ENCODE peak calls at places on chromosomes 3 and 15, in eight cellular contexts. One of them, this sample, is unnamed. For H3K9me3, the result is how much of the 10 kb centered on the place peaks cover.

GRCh38 chr3:150913174-150913922 is 8.1 kb upstream of the MINDY4B start:
- DNase-seq in pancreas: no peak
- DNase-seq in NT2/D1: no peak
- DNase-seq in cardiac muscle cell: no peak
- DNase-seq in transverse colon: no peak
- DNase-seq in IMR-90: no peak
- DNase-seq in stomach: no peak
- DNase-seq in kidney: no peak
- DNase-seq in this sample: no peak

GRCh38 chr3:133479895-133480669 is 80.2 kb downstream of the BFSP2 start:
- DNase-seq in pancreas: no peak
- DNase-seq in IMR-90: no peak
- DNase-seq in cardiac muscle cell: no peak
- DNase-seq in transverse colon: no peak
- DNase-seq in kidney: no peak
- DNase-seq in NT2/D1: no peak
- DNase-seq in stomach: no peak
- DNase-seq in this sample: no peak

GRCh38 chr15:67177750-67178149 is 76.7 kb downstream of the AAGAB start:
- DNase-seq in pancreas: no peak
- DNase-seq in kidney: no peak
- DNase-seq in stomach: no peak
- DNase-seq in cardiac muscle cell: no peak
- DNase-seq in transverse colon: no peak
- DNase-seq in IMR-90: peak
- DNase-seq in NT2/D1: no peak
- DNase-seq in this sample: no peak

GRCh38 chr3:142926368-142926944 is 37.0 kb downstream of the PAQR9 start:
- DNase-seq in stomach: no peak
- DNase-seq in NT2/D1: no peak
- DNase-seq in IMR-90: no peak
- DNase-seq in kidney: no peak
- DNase-seq in pancreas: no peak
- DNase-seq in cardiac muscle cell: no peak
- DNase-seq in transverse colon: no peak
- DNase-seq in this sample: no peak

GRCh38 chr3:133540896-133541674 is 32.4 kb upstream of the CDV3 start:
- DNase-seq in cardiac muscle cell: no peak
- DNase-seq in pancreas: no peak
- DNase-seq in NT2/D1: no peak
- DNase-seq in transverse colon: peak
- DNase-seq in kidney: no peak
- DNase-seq in stomach: no peak
- DNase-seq in IMR-90: peak
- DNase-seq in this sample: no peak

GRCh38 chr15:77871838-77872371 is 205.6 kb downstream of the TBC1D2B start:
- DNase-seq in kidney: peak
- DNase-seq in NT2/D1: no peak
- DNase-seq in IMR-90: no peak
- DNase-seq in cardiac muscle cell: no peak
- DNase-seq in pancreas: no peak
- DNase-seq in stomach: no peak
- DNase-seq in transverse colon: no peak
- DNase-seq in this sample: peak

GRCh38 chr15:69414702-69415161 is 583 bp downstream of the KIF23 start:
- DNase-seq in NT2/D1: no peak
- DNase-seq in IMR-90: peak
- DNase-seq in transverse colon: peak
- DNase-seq in pancreas: peak
- DNase-seq in kidney: peak
- DNase-seq in stomach: no peak
- DNase-seq in cardiac muscle cell: peak
- DNase-seq in this sample: no peak

GRCh38 chr3:79477242-79477641 is 290.6 kb downstream of the ROBO1 start:
- DNase-seq in NT2/D1: no peak
- DNase-seq in pancreas: no peak
- DNase-seq in transverse colon: no peak
- DNase-seq in kidney: no peak
- DNase-seq in cardiac muscle cell: no peak
- DNase-seq in stomach: no peak
- DNase-seq in IMR-90: no peak
- DNase-seq in this sample: no peak

GRCh38 chr3:54121404-54122045 is 827 bp upstream of the CACNA2D3 start:
- DNase-seq in stomach: no peak
- DNase-seq in kidney: peak
- DNase-seq in cardiac muscle cell: peak
- DNase-seq in transverse colon: no peak
- DNase-seq in pancreas: peak
- DNase-seq in NT2/D1: no peak
- DNase-seq in IMR-90: no peak
- DNase-seq in this sample: no peak

GRCh38 chr15:38605744-38606143 is 41.1 kb upstream of the RASGRP1 start:
- DNase-seq in cardiac muscle cell: no peak
- DNase-seq in transverse colon: no peak
- DNase-seq in stomach: no peak
- DNase-seq in kidney: no peak
- DNase-seq in IMR-90: no peak
- DNase-seq in NT2/D1: no peak
- DNase-seq in pancreas: no peak
- DNase-seq in this sample: no peak

GRCh38 chr15:66680502-66680901 is 21.5 kb upstream of the SMAD6 start:
- DNase-seq in NT2/D1: no peak
- DNase-seq in transverse colon: no peak
- DNase-seq in stomach: no peak
- DNase-seq in IMR-90: no peak
- DNase-seq in cardiac muscle cell: no peak
- DNase-seq in pancreas: no peak
- DNase-seq in kidney: no peak
- DNase-seq in this sample: no peak

GRCh38 chr3:55648591-55649318 is 161.6 kb upstream of the WNT5A start:
- DNase-seq in cardiac muscle cell: no peak
- DNase-seq in NT2/D1: peak
- DNase-seq in transverse colon: no peak
- DNase-seq in kidney: no peak
- DNase-seq in stomach: no peak
- DNase-seq in pancreas: no peak
- DNase-seq in IMR-90: no peak
- DNase-seq in this sample: no peak

GRCh38 chr15:34986326-34987181 is 1.5 kb downstream of the ZNF770 start:
- DNase-seq in transverse colon: no peak
- DNase-seq in cardiac muscle cell: peak
- DNase-seq in NT2/D1: no peak
- DNase-seq in stomach: no peak
- DNase-seq in kidney: no peak
- DNase-seq in pancreas: no peak
- DNase-seq in IMR-90: no peak
- DNase-seq in this sample: no peak

GRCh38 chr3:109132801-109133473 is 3.6 kb upstream of the C3orf85 start:
- DNase-seq in stomach: peak
- DNase-seq in transverse colon: peak
- DNase-seq in kidney: no peak
- DNase-seq in cardiac muscle cell: no peak
- DNase-seq in IMR-90: peak
- DNase-seq in pancreas: no peak
- DNase-seq in NT2/D1: no peak
- DNase-seq in this sample: no peak

GRCh38 chr3:170117134-170117533 is 64.4 kb downstream of the PHC3 start:
- DNase-seq in kidney: no peak
- DNase-seq in pancreas: no peak
- DNase-seq in transverse colon: no peak
- DNase-seq in cardiac muscle cell: no peak
- DNase-seq in IMR-90: no peak
- DNase-seq in stomach: no peak
- DNase-seq in NT2/D1: no peak
- DNase-seq in this sample: no peak

DNA sequence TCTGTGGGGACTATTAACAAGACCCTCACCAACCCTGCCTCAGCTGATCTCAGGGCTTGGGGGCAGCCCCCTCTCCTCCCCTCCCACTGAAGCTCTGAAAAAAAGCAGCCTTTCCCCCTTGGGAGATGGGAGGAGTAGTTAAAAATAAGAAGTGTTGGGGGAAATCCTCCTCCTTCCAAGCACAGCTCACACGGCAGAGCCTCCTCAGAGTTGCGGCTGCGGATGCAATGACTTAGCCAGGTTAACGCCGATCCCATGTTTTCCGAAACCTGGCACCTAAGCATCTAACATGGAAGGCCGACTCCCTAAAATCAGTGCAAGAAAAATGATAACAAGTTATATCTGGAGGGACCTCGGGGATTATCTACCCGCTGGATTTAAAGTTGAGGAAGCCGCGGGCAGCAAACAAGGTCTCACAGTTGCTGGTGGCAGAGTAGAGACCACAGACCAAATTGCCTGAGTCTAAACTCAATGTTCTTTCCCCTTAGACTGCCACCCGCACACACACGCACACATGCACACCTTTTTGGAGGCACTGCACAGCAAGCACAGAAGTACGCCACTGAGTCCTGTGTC is 1.1 kb upstream of the TPM1 start:
- DNase-seq in transverse colon: no peak
- DNase-seq in IMR-90: no peak
- DNase-seq in pancreas: no peak
- DNase-seq in cardiac muscle cell: peak
- DNase-seq in NT2/D1: no peak
- DNase-seq in stomach: no peak
- DNase-seq in kidney: no peak
- DNase-seq in this sample: no peak
- H3K4me3 ChIP-seq in transverse colon: peak
- H3K4me3 ChIP-seq in IMR-90: peak
- H3K4me3 ChIP-seq in pancreas: peak
- H3K4me3 ChIP-seq in cardiac muscle cell: peak
- H3K4me3 ChIP-seq in NT2/D1: peak
- H3K4me3 ChIP-seq in stomach: peak
- H3K4me3 ChIP-seq in kidney: peak
- H3K4me3 ChIP-seq in this sample: no peak

GRCh38 chr3:1728510-1728909 is 370.2 kb upstream of the CNTN4 start:
- DNase-seq in pancreas: no peak
- DNase-seq in IMR-90: no peak
- DNase-seq in kidney: no peak
- DNase-seq in NT2/D1: no peak
- DNase-seq in transverse colon: no peak
- DNase-seq in cardiac muscle cell: no peak
- DNase-seq in stomach: no peak
- DNase-seq in this sample: no peak
- H3K9me3 ChIP-seq in pancreas: under half
- H3K9me3 ChIP-seq in IMR-90: under half
- H3K9me3 ChIP-seq in kidney: under half
- H3K9me3 ChIP-seq in NT2/D1: under half
- H3K9me3 ChIP-seq in transverse colon: under half
- H3K9me3 ChIP-seq in cardiac muscle cell: under half
- H3K9me3 ChIP-seq in stomach: under half
- H3K9me3 ChIP-seq in this sample: under half

GRCh38 chr15:27172821-27173220 is 201.8 kb downstream of the GABRG3 start:
- DNase-seq in pancreas: no peak
- DNase-seq in kidney: no peak
- DNase-seq in NT2/D1: no peak
- DNase-seq in cardiac muscle cell: no peak
- DNase-seq in transverse colon: no peak
- DNase-seq in IMR-90: no peak
- DNase-seq in stomach: no peak
- DNase-seq in this sample: no peak

GRCh38 chr15:27175479-27176153 is 204.6 kb downstream of the GABRG3 start:
- DNase-seq in IMR-90: no peak
- DNase-seq in NT2/D1: peak
- DNase-seq in stomach: no peak
- DNase-seq in transverse colon: no peak
- DNase-seq in pancreas: no peak
- DNase-seq in cardiac muscle cell: no peak
- DNase-seq in kidney: no peak
- DNase-seq in this sample: no peak

GRCh38 chr15:27179789-27180188 is 208.8 kb downstream of the GABRG3 start:
- DNase-seq in cardiac muscle cell: no peak
- DNase-seq in NT2/D1: no peak
- DNase-seq in kidney: no peak
- DNase-seq in transverse colon: no peak
- DNase-seq in IMR-90: no peak
- DNase-seq in pancreas: no peak
- DNase-seq in stomach: no peak
- DNase-seq in this sample: no peak

DNA sequence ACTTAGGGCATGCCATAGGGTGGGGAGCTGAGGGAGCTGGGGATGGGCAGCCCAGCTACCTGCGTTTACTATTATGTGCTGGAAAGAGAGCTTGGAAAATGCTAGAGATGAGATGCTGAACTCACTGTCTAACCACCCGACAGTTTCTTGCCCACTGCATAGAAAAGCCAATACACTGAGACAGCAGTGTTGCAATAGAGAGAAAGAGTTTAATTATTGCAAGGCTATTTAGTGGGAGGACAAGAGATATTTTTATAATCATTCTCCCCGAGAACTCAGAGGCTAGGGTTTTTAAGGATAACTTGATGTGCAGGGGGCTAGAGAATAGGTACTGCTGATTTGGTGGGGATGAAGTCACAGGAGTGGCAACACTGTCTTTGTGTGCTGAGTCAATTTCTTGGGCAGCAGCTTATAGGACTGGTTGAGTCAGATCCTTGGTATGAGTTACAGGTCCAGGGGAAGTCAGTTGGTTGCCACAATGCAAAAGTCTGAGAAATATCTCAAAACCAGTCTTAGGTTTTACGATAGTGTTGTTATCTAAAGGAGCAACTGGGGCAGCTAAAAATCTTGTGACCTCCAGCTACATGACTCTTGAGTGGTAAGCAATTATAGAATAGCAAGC is 205.9 kb downstream of the GABRG3 start:
- DNase-seq in cardiac muscle cell: no peak
- DNase-seq in transverse colon: no peak
- DNase-seq in kidney: no peak
- DNase-seq in stomach: no peak
- DNase-seq in pancreas: no peak
- DNase-seq in NT2/D1: no peak
- DNase-seq in IMR-90: no peak
- DNase-seq in this sample: no peak
- H3K4me3 ChIP-seq in cardiac muscle cell: no peak
- H3K4me3 ChIP-seq in transverse colon: no peak
- H3K4me3 ChIP-seq in kidney: no peak
- H3K4me3 ChIP-seq in stomach: no peak
- H3K4me3 ChIP-seq in pancreas: no peak
- H3K4me3 ChIP-seq in NT2/D1: no peak
- H3K4me3 ChIP-seq in IMR-90: no peak
- H3K4me3 ChIP-seq in this sample: no peak

DNA sequence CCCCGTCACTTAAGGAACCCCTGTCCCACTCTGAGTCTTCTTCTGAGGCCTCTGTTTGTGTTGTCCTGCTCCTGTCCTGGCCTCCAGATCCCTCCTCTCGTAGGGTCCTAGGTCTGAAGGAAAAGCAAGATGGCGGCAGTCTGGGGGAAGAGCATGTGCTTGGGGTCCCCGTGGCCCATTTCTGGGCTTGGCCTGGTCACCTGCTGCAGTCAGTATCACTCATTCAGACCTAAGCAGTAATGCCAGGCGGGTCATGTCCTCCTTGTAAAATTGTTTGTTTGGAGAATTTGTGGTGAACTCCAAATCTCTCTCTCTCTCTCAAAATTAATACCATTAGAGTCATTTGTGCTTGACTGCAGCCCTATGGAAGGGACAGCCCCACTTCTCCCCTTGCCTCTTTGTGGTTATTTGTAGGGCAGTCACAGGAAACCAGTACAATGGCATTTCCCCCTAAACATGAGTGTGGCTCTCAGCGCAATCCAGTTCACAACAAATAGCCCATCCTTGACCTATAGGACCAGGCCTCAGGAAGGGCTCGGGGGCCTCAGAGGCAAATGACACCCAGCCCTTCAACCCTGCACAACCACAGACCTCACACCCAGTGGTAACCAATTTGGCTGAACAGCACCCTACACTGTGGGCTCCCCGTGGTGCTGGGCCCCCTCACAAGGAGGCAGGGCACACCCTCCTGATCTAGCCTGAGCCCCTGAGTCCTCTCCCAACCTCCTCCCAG is 173.5 kb downstream of the OR4M2 start:
- DNase-seq in cardiac muscle cell: no peak
- DNase-seq in stomach: no peak
- DNase-seq in transverse colon: no peak
- DNase-seq in IMR-90: no peak
- DNase-seq in pancreas: no peak
- DNase-seq in NT2/D1: no peak
- DNase-seq in kidney: no peak
- DNase-seq in this sample: no peak
- H3K9me3 ChIP-seq in cardiac muscle cell: under half
- H3K9me3 ChIP-seq in stomach: under half
- H3K9me3 ChIP-seq in transverse colon: under half
- H3K9me3 ChIP-seq in IMR-90: under half
- H3K9me3 ChIP-seq in pancreas: under half
- H3K9me3 ChIP-seq in NT2/D1: under half
- H3K9me3 ChIP-seq in kidney: under half
- H3K9me3 ChIP-seq in this sample: under half